ENCODE peak calls at places on chromosomes 11 and 22, in five cellular contexts. D is mesenchymal stem cell, K is body of pancreas, Z is IMR-90, A is GM23248. E is an unnamed sample.
A peak's percentile ranks its signal among the peaks of the same experiment; 100 is the strongest.

GRCh38 chr11:88320149-88320559 is 17.4 kb downstream of the CTSC start:
- DNase-seq in A (peak; percentile 76), D (peak; percentile 87), Z (peak; percentile 76), K (no peak), E (no peak)

GRCh38 chr11:88355887-88356286 is 18.4 kb upstream of the CTSC start:
- DNase-seq in D (no peak), A (no peak), K (no peak), Z (no peak), E (no peak)

GRCh38 chr11:71131861-71132260 is 120.5 kb downstream of the SHANK2 start:
- DNase-seq in D (no peak), K (no peak), Z (no peak), A (no peak), E (no peak)

GRCh38 chr11:106706355-106706754 is 311.9 kb downstream of the GUCY1A2 start:
- DNase-seq in K (no peak), Z (peak; percentile 67), A (peak; percentile 82), D (peak; percentile 84), E (no peak)

GRCh38 chr22:27880778-27881394 is 38.2 kb downstream of the PITPNB start:
- DNase-seq in K (peak; percentile 55), A (peak; percentile 76), D (peak; percentile 83), Z (peak; percentile 86), E (peak; percentile 41)

GRCh38 chr11:79080506-79080905 is 360.3 kb downstream of the TENM4 start:
- DNase-seq in A (no peak), D (no peak), Z (peak; percentile 22), K (no peak), E (no peak)

GRCh38 chr22:46537946-46538815 is 761 bp upstream of the CELSR1 start:
- DNase-seq in Z (peak; percentile 27), A (peak; percentile 61), D (no peak), K (no peak), E (no peak)

GRCh38 chr11:121522043-121522941 is 69.5 kb upstream of the SORL1-AS1 start:
- DNase-seq in D (no peak), Z (no peak), K (no peak), A (no peak), E (no peak)

GRCh38 chr11:72781313-72782080 is 12.3 kb downstream of the STARD10 start:
- DNase-seq in Z (no peak), A (peak; percentile 34), D (peak; percentile 29), K (peak; percentile 60), E (no peak)

DNA sequence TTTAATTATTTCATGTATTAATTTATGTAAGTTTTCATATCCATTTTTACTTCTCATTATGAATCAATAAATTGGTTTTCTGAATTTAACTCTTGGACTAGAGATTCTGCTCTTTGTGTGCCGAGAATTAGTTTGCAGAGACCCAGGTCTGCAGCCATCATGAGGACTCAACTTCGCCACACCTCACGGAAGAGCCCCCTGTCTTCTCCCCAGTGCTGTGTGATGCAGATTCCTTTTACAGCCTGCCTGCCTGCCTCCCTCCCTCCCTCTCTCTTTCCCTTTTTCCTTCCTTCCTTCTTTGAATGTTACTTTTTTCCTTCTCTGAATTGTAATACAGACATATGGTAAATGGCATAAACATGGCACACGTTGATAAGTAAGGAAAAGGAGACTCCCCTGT is 947.7 kb downstream of the TBC1D22A start:
- DNase-seq in A (no peak), K (no peak), Z (no peak), D (no peak), E (no peak)
- H3K27ac ChIP-seq in A (no peak overlapping the region), K (no peak overlapping the region), Z (no peak overlapping the region), D (no peak overlapping the region), E (no peak overlapping the region)

DNA sequence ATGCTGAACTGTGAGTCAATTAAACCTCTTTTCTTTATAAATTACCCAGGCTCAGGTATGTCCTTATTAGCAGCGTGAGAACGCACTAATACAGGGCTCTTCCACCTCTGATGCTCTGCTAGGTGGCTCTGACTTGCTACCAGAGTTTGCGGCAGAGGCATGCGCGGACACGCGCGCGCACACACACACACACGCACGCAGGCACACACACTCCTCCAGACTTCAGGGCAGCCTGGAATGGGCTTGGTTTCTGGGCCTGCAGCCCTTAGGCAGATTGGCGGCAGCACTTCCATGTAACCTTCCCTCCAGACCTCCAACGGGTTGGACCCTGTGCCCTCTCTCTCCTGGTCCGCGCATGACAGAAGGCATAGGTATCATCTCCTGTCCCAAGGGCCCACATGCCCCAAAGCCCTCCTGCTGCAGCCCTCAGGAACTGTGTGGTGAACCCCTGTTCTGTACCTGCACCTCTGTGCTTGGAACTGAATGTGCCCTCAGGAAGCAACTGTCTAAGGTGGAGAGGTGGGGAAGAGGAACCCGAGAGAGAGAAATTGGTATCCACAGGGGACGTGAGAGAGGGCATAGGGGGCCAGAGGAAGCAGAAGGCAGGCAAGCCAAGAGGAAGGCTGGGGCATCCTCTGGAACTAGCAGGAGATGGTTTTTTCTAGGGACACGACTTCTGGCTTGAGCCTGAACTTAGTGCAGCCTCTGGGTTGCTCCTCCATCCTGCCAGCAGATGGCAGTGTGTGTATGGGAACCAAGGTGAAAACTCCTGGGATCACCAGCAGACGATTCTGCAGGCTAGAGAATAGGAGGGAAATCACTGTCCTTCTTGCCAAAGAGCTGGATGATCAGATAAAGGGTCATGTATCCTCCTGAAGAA is 23.4 kb upstream of the RIC3 start:
- DNase-seq in K (peak; percentile 72), A (peak; percentile 77), Z (peak; percentile 63), D (peak; percentile 64), E (peak; percentile 48)
- H3K27ac ChIP-seq in K (no peak overlapping the region), A (no peak overlapping the region), Z (no peak overlapping the region), D (no peak overlapping the region), E (no peak overlapping the region)

GRCh38 chr11:313787-314547 is at the start of gene IFITM1:
- DNase-seq in A (peak; percentile 85), Z (peak; percentile 84), K (no peak), D (peak; percentile 94), E (no peak)

GRCh38 chr11:315516-315994 is 1.7 kb downstream of the IFITM1 start:
- DNase-seq in A (no peak), Z (no peak), K (no peak), D (no peak), E (no peak)

GRCh38 chr11:316891-317291 is 3.1 kb downstream of the IFITM1 start:
- DNase-seq in D (no peak), K (no peak), Z (no peak), A (no peak), E (no peak)

GRCh38 chr11:315051-315481 is 1.2 kb downstream of the IFITM1 start:
- DNase-seq in Z (no peak), K (no peak), A (peak; percentile 33), D (peak; percentile 33), E (no peak)

GRCh38 chr11:316031-316701 is 2.3 kb downstream of the IFITM1 start:
- DNase-seq in D (peak; percentile 40), A (peak; percentile 57), Z (no peak), K (no peak), E (no peak)
- H3K27ac ChIP-seq in D (no peak overlapping the region), A (no peak overlapping the region), Z (no peak overlapping the region), K (peak overlapping the region; percentile 28), E (peak overlapping the region; percentile 79)

GRCh38 chr11:12408156-12408770 is 30.9 kb downstream of the PARVA start:
- DNase-seq in K (no peak), A (no peak), D (no peak), Z (no peak), E (no peak)
- H3K27ac ChIP-seq in K (no peak overlapping the region), A (no peak overlapping the region), D (no peak overlapping the region), Z (peak overlapping the region; percentile 43), E (no peak overlapping the region)

DNA sequence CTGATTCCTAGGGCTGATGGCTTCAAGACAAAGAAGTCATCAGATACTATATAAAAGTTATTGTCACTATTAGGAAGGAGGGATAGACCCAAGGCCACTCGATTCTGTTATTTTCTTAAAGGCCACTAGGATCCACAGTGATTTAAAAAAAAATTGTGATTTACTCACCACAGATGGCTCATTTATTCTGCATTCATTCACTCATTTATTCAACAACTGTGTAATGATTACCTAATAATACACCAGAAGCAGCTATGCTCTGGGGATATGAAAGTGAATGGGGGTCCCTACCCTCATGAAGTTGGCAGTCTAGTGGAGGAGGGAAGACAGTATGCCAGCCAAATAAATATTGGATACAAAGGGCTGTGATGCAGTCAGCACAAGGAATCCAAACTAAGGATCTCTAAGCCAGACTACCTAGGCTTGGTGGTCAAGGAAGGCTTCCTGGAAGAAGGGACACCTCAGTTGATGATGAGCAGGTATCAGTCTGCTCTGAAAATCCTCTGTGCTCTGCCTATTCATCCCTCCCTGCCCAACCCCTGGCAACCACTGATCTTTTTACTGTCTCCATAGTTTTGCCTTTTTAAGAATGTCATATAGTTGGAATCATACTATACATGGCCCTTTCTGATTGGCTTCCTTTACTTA is 110.5 kb downstream of the NAT10 start:
- DNase-seq in Z (peak; percentile 31), K (no peak), D (no peak), A (no peak), E (no peak)
- H3K27ac ChIP-seq in Z (no peak overlapping the region), K (no peak overlapping the region), D (no peak overlapping the region), A (no peak overlapping the region), E (no peak overlapping the region)